ENCODE peak calls at places on chromosome 15, in six cellular contexts. One of them, this sample, is unnamed.

GRCh38 chr15:74489518-74490338 is 28.8 kb upstream of the UBL7 start:
- DNase-seq in glutamatergic neuron: peak; percentile 83
- DNase-seq in WTC11: peak; percentile 84
- DNase-seq in HCT116: peak; percentile 48
- DNase-seq in dorsolateral prefrontal cortex: peak; percentile 34
- DNase-seq in cardiac muscle cell: peak; percentile 66
- DNase-seq in this sample: peak; percentile 73

GRCh38 chr15:39589815-39590644 is 9.2 kb downstream of the THBS1 start:
- DNase-seq in cardiac muscle cell: no peak
- DNase-seq in glutamatergic neuron: no peak
- DNase-seq in WTC11: no peak
- DNase-seq in HCT116: no peak
- DNase-seq in dorsolateral prefrontal cortex: no peak
- DNase-seq in this sample: no peak

GRCh38 chr15:32856753-32857152 is 138.9 kb downstream of the GREM1 start:
- DNase-seq in cardiac muscle cell: no peak
- DNase-seq in glutamatergic neuron: no peak
- DNase-seq in dorsolateral prefrontal cortex: no peak
- DNase-seq in WTC11: no peak
- DNase-seq in HCT116: no peak
- DNase-seq in this sample: no peak

GRCh38 chr15:100115711-100116090 is 226.1 kb downstream of the ADAMTS17 start:
- DNase-seq in glutamatergic neuron: no peak
- DNase-seq in WTC11: no peak
- DNase-seq in HCT116: no peak
- DNase-seq in dorsolateral prefrontal cortex: no peak
- DNase-seq in cardiac muscle cell: no peak
- DNase-seq in this sample: no peak

GRCh38 chr15:66961407-66961884 is 104.0 kb upstream of the SMAD3 start:
- DNase-seq in cardiac muscle cell: no peak
- DNase-seq in HCT116: no peak
- DNase-seq in glutamatergic neuron: no peak
- DNase-seq in WTC11: no peak
- DNase-seq in dorsolateral prefrontal cortex: no peak
- DNase-seq in this sample: no peak

GRCh38 chr15:96385195-96385594 is 54.7 kb downstream of the NR2F2 start:
- DNase-seq in cardiac muscle cell: no peak
- DNase-seq in HCT116: no peak
- DNase-seq in glutamatergic neuron: no peak
- DNase-seq in dorsolateral prefrontal cortex: no peak
- DNase-seq in WTC11: no peak
- DNase-seq in this sample: no peak

GRCh38 chr15:77418341-77419049 is 1.4 kb downstream of the PEAK1 start:
- DNase-seq in WTC11: no peak
- DNase-seq in dorsolateral prefrontal cortex: no peak
- DNase-seq in HCT116: no peak
- DNase-seq in glutamatergic neuron: no peak
- DNase-seq in cardiac muscle cell: no peak
- DNase-seq in this sample: no peak

GRCh38 chr15:80750591-80750990 is 28.6 kb upstream of the CEMIP start:
- DNase-seq in WTC11: no peak
- DNase-seq in dorsolateral prefrontal cortex: no peak
- DNase-seq in HCT116: no peak
- DNase-seq in glutamatergic neuron: no peak
- DNase-seq in cardiac muscle cell: no peak
- DNase-seq in this sample: no peak

GRCh38 chr15:89127054-89127702 is 38.9 kb downstream of the ABHD2 start:
- DNase-seq in cardiac muscle cell: no peak
- DNase-seq in HCT116: no peak
- DNase-seq in dorsolateral prefrontal cortex: no peak
- DNase-seq in WTC11: no peak
- DNase-seq in glutamatergic neuron: no peak
- DNase-seq in this sample: no peak

GRCh38 chr15:35696767-35697231 is 150.8 kb upstream of the DPH6 start:
- DNase-seq in glutamatergic neuron: no peak
- DNase-seq in cardiac muscle cell: no peak
- DNase-seq in WTC11: no peak
- DNase-seq in dorsolateral prefrontal cortex: no peak
- DNase-seq in HCT116: peak; percentile 7
- DNase-seq in this sample: no peak

GRCh38 chr15:68781766-68782588 is 38.7 kb downstream of the ANP32A start:
- DNase-seq in dorsolateral prefrontal cortex: no peak
- DNase-seq in HCT116: no peak
- DNase-seq in WTC11: no peak
- DNase-seq in glutamatergic neuron: no peak
- DNase-seq in cardiac muscle cell: no peak
- DNase-seq in this sample: no peak

GRCh38 chr15:97087337-97087736 is 756.8 kb downstream of the NR2F2 start:
- DNase-seq in WTC11: no peak
- DNase-seq in glutamatergic neuron: no peak
- DNase-seq in cardiac muscle cell: no peak
- DNase-seq in dorsolateral prefrontal cortex: no peak
- DNase-seq in HCT116: no peak
- DNase-seq in this sample: no peak

GRCh38 chr15:83305696-83306291 is 21.3 kb upstream of the BNC1 start:
- DNase-seq in cardiac muscle cell: peak; percentile 23
- DNase-seq in HCT116: no peak
- DNase-seq in dorsolateral prefrontal cortex: no peak
- DNase-seq in glutamatergic neuron: no peak
- DNase-seq in WTC11: peak; percentile 36
- DNase-seq in this sample: no peak

GRCh38 chr15:59222106-59222505 is 15.5 kb downstream of the LDHAL6B start:
- DNase-seq in glutamatergic neuron: no peak
- DNase-seq in dorsolateral prefrontal cortex: no peak
- DNase-seq in cardiac muscle cell: no peak
- DNase-seq in WTC11: no peak
- DNase-seq in HCT116: no peak
- DNase-seq in this sample: no peak

GRCh38 chr15:74428442-74428787 is 5.3 kb downstream of the SEMA7A start:
- DNase-seq in dorsolateral prefrontal cortex: no peak
- DNase-seq in WTC11: no peak
- DNase-seq in HCT116: no peak
- DNase-seq in glutamatergic neuron: no peak
- DNase-seq in cardiac muscle cell: no peak
- DNase-seq in this sample: no peak

GRCh38 chr15:31338879-31339557 is 12.4 kb downstream of the KLF13 start:
- DNase-seq in cardiac muscle cell: peak; percentile 34
- DNase-seq in WTC11: no peak
- DNase-seq in glutamatergic neuron: peak; percentile 50
- DNase-seq in dorsolateral prefrontal cortex: no peak
- DNase-seq in HCT116: no peak
- DNase-seq in this sample: peak; percentile 73

GRCh38 chr15:92616621-92617179 is 38.9 kb downstream of the FAM174B start:
- DNase-seq in glutamatergic neuron: no peak
- DNase-seq in cardiac muscle cell: no peak
- DNase-seq in HCT116: no peak
- DNase-seq in dorsolateral prefrontal cortex: no peak
- DNase-seq in WTC11: no peak
- DNase-seq in this sample: no peak

GRCh38 chr15:43872416-43873020 is 45.7 kb downstream of the WDR76 start:
- DNase-seq in cardiac muscle cell: peak; percentile 90
- DNase-seq in HCT116: peak; percentile 45
- DNase-seq in glutamatergic neuron: peak; percentile 44
- DNase-seq in dorsolateral prefrontal cortex: no peak
- DNase-seq in WTC11: peak; percentile 54
- DNase-seq in this sample: peak; percentile 75

GRCh38 chr15:101811902-101812301 is at the start of gene OR4F15:
- DNase-seq in HCT116: no peak
- DNase-seq in WTC11: no peak
- DNase-seq in cardiac muscle cell: no peak
- DNase-seq in dorsolateral prefrontal cortex: no peak
- DNase-seq in glutamatergic neuron: no peak
- DNase-seq in this sample: no peak

DNA sequence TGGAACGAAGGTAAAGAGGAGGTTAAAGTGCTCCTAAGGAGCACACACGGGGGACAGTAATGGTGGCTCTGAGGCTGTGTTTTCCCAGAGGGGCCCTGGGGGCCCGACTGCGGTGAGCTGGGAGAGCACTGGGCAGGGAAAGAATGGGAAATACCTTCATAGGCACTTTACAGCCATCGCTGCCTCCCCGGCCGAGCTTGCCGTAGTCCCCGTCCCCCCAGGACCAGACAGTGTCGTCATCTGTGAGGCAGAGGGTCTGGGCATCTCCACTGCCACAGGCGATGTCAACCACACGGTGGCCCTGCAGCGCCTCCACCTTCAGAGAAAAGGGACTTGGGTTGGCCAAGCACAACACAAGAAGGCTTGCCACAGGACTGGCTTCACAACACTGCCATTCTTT is 32.8 kb upstream of the OCA2 start:
- DNase-seq in dorsolateral prefrontal cortex: no peak
- DNase-seq in glutamatergic neuron: no peak
- DNase-seq in HCT116: no peak
- DNase-seq in cardiac muscle cell: no peak
- DNase-seq in WTC11: no peak
- DNase-seq in this sample: no peak
- TF ChIP-seq CTCF in dorsolateral prefrontal cortex: no peak
- TF ChIP-seq CTCF in glutamatergic neuron: no peak
- TF ChIP-seq CTCF in HCT116: no peak
- TF ChIP-seq CTCF in cardiac muscle cell: no peak
- TF ChIP-seq CTCF in WTC11: no peak
- TF ChIP-seq CTCF in this sample: no peak

GRCh38 chr15:60843482-60843881 is 364.5 kb upstream of the ICE2 start:
- DNase-seq in cardiac muscle cell: no peak
- DNase-seq in HCT116: no peak
- DNase-seq in glutamatergic neuron: no peak
- DNase-seq in dorsolateral prefrontal cortex: no peak
- DNase-seq in WTC11: no peak
- DNase-seq in this sample: no peak

GRCh38 chr15:60840703-60841411 is 361.9 kb upstream of the ICE2 start:
- DNase-seq in dorsolateral prefrontal cortex: no peak
- DNase-seq in glutamatergic neuron: no peak
- DNase-seq in WTC11: no peak
- DNase-seq in HCT116: no peak
- DNase-seq in cardiac muscle cell: peak; percentile 6
- DNase-seq in this sample: no peak

GRCh38 chr15:60844010-60844409 is 365.1 kb upstream of the ICE2 start:
- DNase-seq in cardiac muscle cell: no peak
- DNase-seq in glutamatergic neuron: no peak
- DNase-seq in HCT116: no peak
- DNase-seq in WTC11: no peak
- DNase-seq in dorsolateral prefrontal cortex: no peak
- DNase-seq in this sample: no peak

GRCh38 chr15:60844431-60845174 is 365.7 kb upstream of the ICE2 start:
- DNase-seq in WTC11: no peak
- DNase-seq in cardiac muscle cell: no peak
- DNase-seq in HCT116: no peak
- DNase-seq in dorsolateral prefrontal cortex: no peak
- DNase-seq in glutamatergic neuron: no peak
- DNase-seq in this sample: no peak

DNA sequence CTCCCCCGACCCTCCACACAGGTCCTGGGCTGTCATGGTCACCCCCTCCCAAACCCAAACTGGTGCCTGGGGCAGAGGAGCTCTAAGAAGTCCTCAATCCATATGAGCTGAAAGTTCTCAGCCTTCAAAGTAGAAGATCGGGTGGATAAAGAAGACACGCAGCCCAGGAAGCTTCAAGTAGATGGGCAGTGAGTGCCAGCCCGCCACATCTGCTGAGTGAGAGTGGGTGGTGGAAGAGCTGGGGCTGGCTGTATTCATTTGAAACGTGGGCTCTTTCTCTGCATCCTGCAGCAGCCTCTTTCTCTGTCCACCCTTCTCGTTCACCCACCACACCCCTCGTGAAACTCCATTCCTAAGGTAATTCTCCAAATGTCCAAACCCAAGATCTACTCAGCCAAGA is 363.8 kb upstream of the ICE2 start:
- DNase-seq in dorsolateral prefrontal cortex: no peak
- DNase-seq in cardiac muscle cell: no peak
- DNase-seq in HCT116: no peak
- DNase-seq in WTC11: no peak
- DNase-seq in glutamatergic neuron: no peak
- DNase-seq in this sample: no peak
- TF ChIP-seq CTCF in dorsolateral prefrontal cortex: no peak
- TF ChIP-seq CTCF in cardiac muscle cell: no peak
- TF ChIP-seq CTCF in HCT116: no peak
- TF ChIP-seq CTCF in WTC11: no peak
- TF ChIP-seq CTCF in glutamatergic neuron: no peak
- TF ChIP-seq CTCF in this sample: no peak

GRCh38 chr15:37678124-37678523 is 256.3 kb upstream of the TMCO5A start:
- DNase-seq in glutamatergic neuron: no peak
- DNase-seq in HCT116: no peak
- DNase-seq in WTC11: peak; percentile 44
- DNase-seq in dorsolateral prefrontal cortex: no peak
- DNase-seq in cardiac muscle cell: no peak
- DNase-seq in this sample: no peak

GRCh38 chr15:37679627-37680026 is 254.8 kb upstream of the TMCO5A start:
- DNase-seq in dorsolateral prefrontal cortex: no peak
- DNase-seq in HCT116: no peak
- DNase-seq in WTC11: no peak
- DNase-seq in cardiac muscle cell: no peak
- DNase-seq in glutamatergic neuron: no peak
- DNase-seq in this sample: no peak

DNA sequence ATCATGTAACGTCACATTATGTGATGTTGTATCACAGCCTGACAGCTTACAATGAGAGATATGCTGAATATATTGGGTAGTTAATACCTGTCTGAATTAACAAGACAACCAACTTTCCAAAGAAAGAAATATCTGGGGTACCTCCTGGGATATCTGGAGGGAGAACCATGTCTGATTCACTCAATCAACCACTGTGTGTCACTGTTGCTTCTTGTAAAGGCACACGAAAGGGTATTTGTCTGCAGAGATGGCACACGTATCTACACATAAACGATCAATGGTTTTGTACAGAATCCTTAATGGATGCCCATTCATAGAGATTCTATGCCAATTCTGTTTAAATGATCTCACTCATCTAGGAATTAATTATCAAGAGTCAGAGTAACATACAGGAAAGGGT is 252.1 kb upstream of the TMCO5A start:
- DNase-seq in cardiac muscle cell: no peak
- DNase-seq in HCT116: peak; percentile 16
- DNase-seq in WTC11: no peak
- DNase-seq in glutamatergic neuron: no peak
- DNase-seq in dorsolateral prefrontal cortex: no peak
- DNase-seq in this sample: no peak
- TF ChIP-seq CTCF in cardiac muscle cell: peak; percentile 27
- TF ChIP-seq CTCF in HCT116: peak; percentile 15
- TF ChIP-seq CTCF in WTC11: no peak
- TF ChIP-seq CTCF in glutamatergic neuron: no peak
- TF ChIP-seq CTCF in dorsolateral prefrontal cortex: no peak
- TF ChIP-seq CTCF in this sample: peak; percentile 36

GRCh38 chr15:64836023-64836536 is 5.6 kb upstream of the PLEKHO2 start:
- DNase-seq in dorsolateral prefrontal cortex: no peak
- DNase-seq in HCT116: no peak
- DNase-seq in cardiac muscle cell: no peak
- DNase-seq in WTC11: no peak
- DNase-seq in glutamatergic neuron: no peak
- DNase-seq in this sample: no peak
- TF ChIP-seq CTCF in dorsolateral prefrontal cortex: no peak
- TF ChIP-seq CTCF in HCT116: no peak
- TF ChIP-seq CTCF in cardiac muscle cell: no peak
- TF ChIP-seq CTCF in WTC11: no peak
- TF ChIP-seq CTCF in glutamatergic neuron: peak; percentile 11
- TF ChIP-seq CTCF in this sample: no peak

DNA sequence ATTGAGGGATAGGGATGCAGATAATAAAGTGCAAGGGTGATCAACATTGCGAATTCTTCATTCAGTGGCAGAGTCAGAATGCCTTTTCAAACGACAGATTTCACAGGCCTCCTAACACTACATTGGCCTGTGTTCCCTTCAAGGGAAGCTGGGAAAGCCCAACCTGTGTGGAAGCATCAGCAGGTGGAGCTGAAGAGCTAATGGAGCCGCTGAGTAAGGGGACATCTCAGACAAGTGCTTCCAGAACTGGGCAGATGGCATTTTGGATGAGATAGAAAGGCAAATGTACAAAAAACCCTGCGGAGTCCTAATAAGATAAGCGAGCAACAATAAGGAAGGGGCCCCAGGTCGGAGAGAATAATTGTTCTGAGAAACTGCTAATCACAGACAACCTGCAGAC is 8.5 kb upstream of the SLC24A5 start:
- DNase-seq in WTC11: peak; percentile 64
- DNase-seq in HCT116: peak; percentile 0
- DNase-seq in cardiac muscle cell: peak; percentile 60
- DNase-seq in dorsolateral prefrontal cortex: no peak
- DNase-seq in glutamatergic neuron: peak; percentile 26
- DNase-seq in this sample: peak; percentile 62
- TF ChIP-seq CTCF in WTC11: no peak
- TF ChIP-seq CTCF in HCT116: peak; percentile 8
- TF ChIP-seq CTCF in cardiac muscle cell: peak; percentile 43
- TF ChIP-seq CTCF in dorsolateral prefrontal cortex: no peak
- TF ChIP-seq CTCF in glutamatergic neuron: no peak
- TF ChIP-seq CTCF in this sample: peak; percentile 85

This sample was measured in BE2C.